ENCODE peak calls at places on chromosomes 3 and 15, in six cellular contexts. N, T, S, M, X and F are unnamed samples.

GRCh38 chr3:4996223-4996765 is 17.1 kb downstream of the BHLHE40 start:
- DNase-seq in N (no peak), T (no peak), S (no peak), M (no peak), X (no peak), F (no peak)

GRCh38 chr3:150407818-150408231 is 273 bp upstream of the TSC22D2 start:
- DNase-seq in N (no peak), T (no peak), S (no peak), M (peak), X (no peak), F (no peak)

GRCh38 chr3:75906555-75907112 is 121.3 kb upstream of the ZNF717 start:
- DNase-seq in N (peak), T (peak), S (peak), M (no peak), X (no peak), F (no peak)

GRCh38 chr3:134754768-134755559 is 40.1 kb upstream of the EPHB1 start:
- DNase-seq in N (no peak), T (no peak), S (no peak), M (peak), X (no peak), F (no peak)

GRCh38 chr15:95365615-95366107 is 964.8 kb upstream of the NR2F2 start:
- DNase-seq in N (no peak), T (no peak), S (no peak), M (peak), X (no peak), F (no peak)

GRCh38 chr3:62604301-62604700 is 231.0 kb upstream of the FEZF2 start:
- DNase-seq in N (no peak), T (no peak), S (no peak), M (no peak), X (no peak), F (peak)

GRCh38 chr3:81295906-81296305 is 465.5 kb downstream of the GBE1 start:
- DNase-seq in N (no peak), T (no peak), S (no peak), M (no peak), X (no peak), F (no peak)

GRCh38 chr15:91098451-91098850 is 1.6 kb upstream of the SV2B start:
- DNase-seq in N (no peak), T (no peak), S (no peak), M (no peak), X (no peak), F (no peak)

GRCh38 chr3:131704084-131704483 is 201.3 kb upstream of the MRPL3 start:
- DNase-seq in N (no peak), T (no peak), S (no peak), M (no peak), X (no peak), F (no peak)

GRCh38 chr15:43930556-43930955 is 103.8 kb downstream of the WDR76 start:
- DNase-seq in N (no peak), T (no peak), S (no peak), M (no peak), X (no peak), F (no peak)

GRCh38 chr15:37004981-37005735 is 95.2 kb downstream of the MEIS2 start:
- DNase-seq in N (no peak), T (no peak), S (no peak), M (no peak), X (no peak), F (no peak)

GRCh38 chr15:68143129-68143528 is 62.0 kb downstream of the CALML4 start:
- DNase-seq in N (no peak), T (no peak), S (no peak), M (no peak), X (no peak), F (no peak)

GRCh38 chr3:127351350-127351749 is 63.5 kb upstream of the PRR20G start:
- DNase-seq in N (no peak), T (no peak), S (no peak), M (no peak), X (no peak), F (no peak)

GRCh38 chr3:156037356-156037755 is 83.0 kb upstream of the KCNAB1 start:
- DNase-seq in N (no peak), T (peak), S (no peak), M (no peak), X (no peak), F (no peak)

GRCh38 chr3:23017800-23018199 is 185.3 kb upstream of the UBE2E2 start:
- DNase-seq in N (no peak), T (no peak), S (no peak), M (no peak), X (no peak), F (peak)